ENCODE peak calls at places on chromosomes 16 and 17, in seven cellular contexts. One of them, this sample, is unnamed.

GRCh38 chr17:74513987-74514631 is 17.2 kb downstream of the CD300LB start:
- DNase-seq in brain microvascular endothelial cell: peak; percentile 18
- DNase-seq in heart left ventricle: no peak
- DNase-seq in A549: peak; percentile 55
- DNase-seq in coronary artery: no peak
- DNase-seq in fibroblast of mammary gland: peak; percentile 65
- DNase-seq in uterus: no peak
- DNase-seq in this sample: peak; percentile 34

GRCh38 chr16:28478511-28479180 is 6.5 kb upstream of the NPIPB7 start:
- DNase-seq in brain microvascular endothelial cell: no peak
- DNase-seq in uterus: no peak
- DNase-seq in coronary artery: no peak
- DNase-seq in heart left ventricle: no peak
- DNase-seq in fibroblast of mammary gland: no peak
- DNase-seq in A549: no peak
- DNase-seq in this sample: no peak

GRCh38 chr16:48139517-48139916 is 16.3 kb downstream of the ABCC12 start:
- DNase-seq in brain microvascular endothelial cell: no peak
- DNase-seq in A549: no peak
- DNase-seq in coronary artery: no peak
- DNase-seq in uterus: no peak
- DNase-seq in heart left ventricle: no peak
- DNase-seq in fibroblast of mammary gland: no peak
- DNase-seq in this sample: no peak

GRCh38 chr16:66304961-66305360 is 61.5 kb upstream of the CDH5 start:
- DNase-seq in coronary artery: peak; percentile 8
- DNase-seq in heart left ventricle: no peak
- DNase-seq in uterus: no peak
- DNase-seq in fibroblast of mammary gland: no peak
- DNase-seq in A549: no peak
- DNase-seq in brain microvascular endothelial cell: no peak
- DNase-seq in this sample: no peak

GRCh38 chr17:16304832-16305231 is 48.4 kb downstream of the CENPV start:
- DNase-seq in coronary artery: no peak
- DNase-seq in heart left ventricle: no peak
- DNase-seq in A549: no peak
- DNase-seq in brain microvascular endothelial cell: peak; percentile 43
- DNase-seq in fibroblast of mammary gland: peak; percentile 51
- DNase-seq in uterus: no peak
- DNase-seq in this sample: peak; percentile 15

GRCh38 chr17:4520881-4521600 is 22.4 kb downstream of the SPNS2 start:
- DNase-seq in A549: no peak
- DNase-seq in heart left ventricle: peak; percentile 68
- DNase-seq in uterus: no peak
- DNase-seq in coronary artery: no peak
- DNase-seq in brain microvascular endothelial cell: no peak
- DNase-seq in fibroblast of mammary gland: no peak
- DNase-seq in this sample: peak; percentile 29

GRCh38 chr16:78227855-78228254 is 128.4 kb downstream of the WWOX start:
- DNase-seq in A549: no peak
- DNase-seq in brain microvascular endothelial cell: no peak
- DNase-seq in heart left ventricle: no peak
- DNase-seq in uterus: no peak
- DNase-seq in coronary artery: no peak
- DNase-seq in fibroblast of mammary gland: no peak
- DNase-seq in this sample: no peak

GRCh38 chr17:32350662-32351418 is 883 bp downstream of the ZNF207 start:
- DNase-seq in coronary artery: no peak
- DNase-seq in uterus: no peak
- DNase-seq in brain microvascular endothelial cell: peak; percentile 37
- DNase-seq in heart left ventricle: no peak
- DNase-seq in A549: no peak
- DNase-seq in fibroblast of mammary gland: peak; percentile 70
- DNase-seq in this sample: peak; percentile 82

GRCh38 chr17:75404739-75405364 is 626 bp downstream of the GRB2 start:
- DNase-seq in A549: peak; percentile 58
- DNase-seq in fibroblast of mammary gland: peak; percentile 45
- DNase-seq in brain microvascular endothelial cell: no peak
- DNase-seq in heart left ventricle: peak; percentile 34
- DNase-seq in uterus: peak; percentile 43
- DNase-seq in coronary artery: peak; percentile 78
- DNase-seq in this sample: peak; percentile 31

GRCh38 chr17:6948562-6948961 is 47.3 kb upstream of the ALOX12 start:
- DNase-seq in A549: no peak
- DNase-seq in brain microvascular endothelial cell: no peak
- DNase-seq in fibroblast of mammary gland: no peak
- DNase-seq in coronary artery: no peak
- DNase-seq in uterus: no peak
- DNase-seq in heart left ventricle: no peak
- DNase-seq in this sample: no peak

GRCh38 chr17:72122668-72123495 is 2.1 kb downstream of the SOX9 start:
- DNase-seq in brain microvascular endothelial cell: no peak
- DNase-seq in A549: no peak
- DNase-seq in uterus: no peak
- DNase-seq in heart left ventricle: no peak
- DNase-seq in coronary artery: no peak
- DNase-seq in fibroblast of mammary gland: peak; percentile 26
- DNase-seq in this sample: peak; percentile 37

GRCh38 chr17:82216301-82217119 is 3.9 kb upstream of the CCDC57 start:
- DNase-seq in fibroblast of mammary gland: peak; percentile 85
- DNase-seq in coronary artery: peak; percentile 86
- DNase-seq in uterus: peak; percentile 32
- DNase-seq in A549: no peak
- DNase-seq in heart left ventricle: peak; percentile 82
- DNase-seq in brain microvascular endothelial cell: no peak
- DNase-seq in this sample: peak; percentile 87
- H3K4me3 ChIP-seq in fibroblast of mammary gland: no peak overlapping the region
- H3K4me3 ChIP-seq in coronary artery: no peak overlapping the region
- H3K4me3 ChIP-seq in uterus: no peak overlapping the region
- H3K4me3 ChIP-seq in A549: no peak overlapping the region
- H3K4me3 ChIP-seq in heart left ventricle: no peak overlapping the region
- H3K4me3 ChIP-seq in brain microvascular endothelial cell: no peak overlapping the region
- H3K4me3 ChIP-seq in this sample: no peak overlapping the region

GRCh38 chr16:79898703-79899102 is 298.2 kb upstream of the MAF start:
- DNase-seq in A549: no peak
- DNase-seq in fibroblast of mammary gland: no peak
- DNase-seq in heart left ventricle: no peak
- DNase-seq in uterus: no peak
- DNase-seq in brain microvascular endothelial cell: no peak
- DNase-seq in coronary artery: no peak
- DNase-seq in this sample: no peak

GRCh38 chr16:79901522-79901921 is 301.0 kb upstream of the MAF start:
- DNase-seq in coronary artery: no peak
- DNase-seq in A549: no peak
- DNase-seq in fibroblast of mammary gland: no peak
- DNase-seq in brain microvascular endothelial cell: no peak
- DNase-seq in uterus: no peak
- DNase-seq in heart left ventricle: no peak
- DNase-seq in this sample: no peak

GRCh38 chr16:79897087-79897443 is 296.5 kb upstream of the MAF start:
- DNase-seq in A549: no peak
- DNase-seq in coronary artery: no peak
- DNase-seq in uterus: no peak
- DNase-seq in brain microvascular endothelial cell: no peak
- DNase-seq in heart left ventricle: no peak
- DNase-seq in fibroblast of mammary gland: no peak
- DNase-seq in this sample: no peak

GRCh38 chr16:79897444-79898146 is 297.1 kb upstream of the MAF start:
- DNase-seq in fibroblast of mammary gland: peak; percentile 36
- DNase-seq in heart left ventricle: no peak
- DNase-seq in A549: no peak
- DNase-seq in brain microvascular endothelial cell: peak; percentile 82
- DNase-seq in coronary artery: no peak
- DNase-seq in uterus: peak; percentile 34
- DNase-seq in this sample: no peak

GRCh38 chr16:79899316-79900110 is 299.0 kb upstream of the MAF start:
- DNase-seq in brain microvascular endothelial cell: no peak
- DNase-seq in fibroblast of mammary gland: no peak
- DNase-seq in A549: no peak
- DNase-seq in heart left ventricle: no peak
- DNase-seq in coronary artery: no peak
- DNase-seq in uterus: no peak
- DNase-seq in this sample: no peak
- TF ChIP-seq CTCF in brain microvascular endothelial cell: peak; percentile 6
- TF ChIP-seq CTCF in fibroblast of mammary gland: no peak
- TF ChIP-seq CTCF in A549: no peak
- TF ChIP-seq CTCF in heart left ventricle: no peak
- TF ChIP-seq CTCF in coronary artery: no peak
- TF ChIP-seq CTCF in uterus: no peak
- TF ChIP-seq CTCF in this sample: no peak

DNA sequence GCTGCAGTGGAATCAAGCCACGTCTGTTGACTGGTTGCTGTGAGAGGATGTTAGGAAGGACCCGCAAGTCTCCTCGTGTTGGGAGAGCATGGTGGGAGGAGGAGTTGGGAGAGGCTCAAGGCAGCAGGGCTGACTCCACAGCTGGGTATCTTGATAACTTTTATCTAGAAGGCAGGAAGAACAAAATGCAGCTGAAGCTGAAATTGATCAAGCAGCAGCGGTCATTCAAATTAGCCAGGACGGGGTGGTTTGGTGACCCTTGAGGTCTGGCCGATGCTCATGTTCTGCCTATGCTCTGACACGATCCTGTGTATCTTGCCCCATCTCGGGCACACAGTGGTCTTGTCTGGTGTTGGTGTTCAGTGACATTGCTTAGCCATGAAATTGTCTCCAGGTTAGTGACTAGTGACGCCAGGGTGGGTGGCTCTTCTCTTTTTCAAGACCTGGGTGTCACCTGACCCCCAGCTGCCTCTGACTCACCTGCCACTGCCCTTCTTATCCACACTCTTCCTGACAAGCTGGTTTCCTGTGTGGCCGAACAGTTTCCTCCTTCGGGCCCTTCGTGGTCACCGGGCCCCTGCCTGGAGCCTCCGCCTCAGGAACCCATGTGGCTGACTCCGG is 19.1 kb downstream of the NPTX1 start:
- DNase-seq in coronary artery: no peak
- DNase-seq in brain microvascular endothelial cell: no peak
- DNase-seq in fibroblast of mammary gland: no peak
- DNase-seq in heart left ventricle: no peak
- DNase-seq in A549: no peak
- DNase-seq in uterus: no peak
- DNase-seq in this sample: no peak
- H3K4me3 ChIP-seq in coronary artery: no peak overlapping the region
- H3K4me3 ChIP-seq in brain microvascular endothelial cell: no peak overlapping the region
- H3K4me3 ChIP-seq in fibroblast of mammary gland: no peak overlapping the region
- H3K4me3 ChIP-seq in heart left ventricle: no peak overlapping the region
- H3K4me3 ChIP-seq in A549: no peak overlapping the region
- H3K4me3 ChIP-seq in uterus: no peak overlapping the region
- H3K4me3 ChIP-seq in this sample: no peak overlapping the region

GRCh38 chr17:47620503-47621245 is 29.0 kb upstream of the KPNB1 start:
- DNase-seq in heart left ventricle: no peak
- DNase-seq in fibroblast of mammary gland: no peak
- DNase-seq in coronary artery: no peak
- DNase-seq in uterus: no peak
- DNase-seq in A549: no peak
- DNase-seq in brain microvascular endothelial cell: no peak
- DNase-seq in this sample: no peak
- TF ChIP-seq CTCF in heart left ventricle: no peak
- TF ChIP-seq CTCF in fibroblast of mammary gland: no peak
- TF ChIP-seq CTCF in coronary artery: no peak
- TF ChIP-seq CTCF in uterus: no peak
- TF ChIP-seq CTCF in A549: no peak
- TF ChIP-seq CTCF in brain microvascular endothelial cell: no peak
- TF ChIP-seq CTCF in this sample: no peak

DNA sequence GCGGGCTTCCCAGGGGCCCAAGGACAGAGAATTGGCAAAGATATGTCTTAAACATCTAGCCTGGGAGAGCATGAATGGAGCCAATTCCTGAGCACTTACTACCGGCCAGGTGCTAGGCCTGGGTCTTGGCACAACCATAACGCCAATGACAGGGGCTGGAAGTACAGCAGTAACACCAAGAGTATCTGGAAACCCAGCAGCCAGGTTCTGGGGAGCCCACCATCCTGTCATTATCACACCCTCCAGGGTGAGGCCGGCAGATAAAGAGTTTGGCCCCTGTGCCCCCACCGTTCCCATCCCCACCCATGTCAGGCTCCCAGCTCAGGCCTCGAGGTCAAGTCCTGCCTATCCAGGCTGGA is 512 bp upstream of the TMC8 start:
- DNase-seq in A549: no peak
- DNase-seq in brain microvascular endothelial cell: no peak
- DNase-seq in uterus: no peak
- DNase-seq in heart left ventricle: no peak
- DNase-seq in fibroblast of mammary gland: no peak
- DNase-seq in coronary artery: no peak
- DNase-seq in this sample: no peak
- H3K4me3 ChIP-seq in A549: no peak overlapping the region
- H3K4me3 ChIP-seq in brain microvascular endothelial cell: no peak overlapping the region
- H3K4me3 ChIP-seq in uterus: no peak overlapping the region
- H3K4me3 ChIP-seq in heart left ventricle: no peak overlapping the region
- H3K4me3 ChIP-seq in fibroblast of mammary gland: no peak overlapping the region
- H3K4me3 ChIP-seq in coronary artery: no peak overlapping the region
- H3K4me3 ChIP-seq in this sample: no peak overlapping the region

GRCh38 chr17:50148226-50149098 is 2.0 kb downstream of the PPP1R9B start:
- DNase-seq in A549: peak; percentile 86
- DNase-seq in coronary artery: no peak
- DNase-seq in fibroblast of mammary gland: no peak
- DNase-seq in brain microvascular endothelial cell: no peak
- DNase-seq in heart left ventricle: peak; percentile 60
- DNase-seq in uterus: peak; percentile 65
- DNase-seq in this sample: peak; percentile 36
- TF ChIP-seq CTCF in A549: no peak
- TF ChIP-seq CTCF in coronary artery: no peak
- TF ChIP-seq CTCF in fibroblast of mammary gland: no peak
- TF ChIP-seq CTCF in brain microvascular endothelial cell: peak; percentile 45
- TF ChIP-seq CTCF in heart left ventricle: no peak
- TF ChIP-seq CTCF in uterus: no peak
- TF ChIP-seq CTCF in this sample: peak; percentile 31

DNA sequence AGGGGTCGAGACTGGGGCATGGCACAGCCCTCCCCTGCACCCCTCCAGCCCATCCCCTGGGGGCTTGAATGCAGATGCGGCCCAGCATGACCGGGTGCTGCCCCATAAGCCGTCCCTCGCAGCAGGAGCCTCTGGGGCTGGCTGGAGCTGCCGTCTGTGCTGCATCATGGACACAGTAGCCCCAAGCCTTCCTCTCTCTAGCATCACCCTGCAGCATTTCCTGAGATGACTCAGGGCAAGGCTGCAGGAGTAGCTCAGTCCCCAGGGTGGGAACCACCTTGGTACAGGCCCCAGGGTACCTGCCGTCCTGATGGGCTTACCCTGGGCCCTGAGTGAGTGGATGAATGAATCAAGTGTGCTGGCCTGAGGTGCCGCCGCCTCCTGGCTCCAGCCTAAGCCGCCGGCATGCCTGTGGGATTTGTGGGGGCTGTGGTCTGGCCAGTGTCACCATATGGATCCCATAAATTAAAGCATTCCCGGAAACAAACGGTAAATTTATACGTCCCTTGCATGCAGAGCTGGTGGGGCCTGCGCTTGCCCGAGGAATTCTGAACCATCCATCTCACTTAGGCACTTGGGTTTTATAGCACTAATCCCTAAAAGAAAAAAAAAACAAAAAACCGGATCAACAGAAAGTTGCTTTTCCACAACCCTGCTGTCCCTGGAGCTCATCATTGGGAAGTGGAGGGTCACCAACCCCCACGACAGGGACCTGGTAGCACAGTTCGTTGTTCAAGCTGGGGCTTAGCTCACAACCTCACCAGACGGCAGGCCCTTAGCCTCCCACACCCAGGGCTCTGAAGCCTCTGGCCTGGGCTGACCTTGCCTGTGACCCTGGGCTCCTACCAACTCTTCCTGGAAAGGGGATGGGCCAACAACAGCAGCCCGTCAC is 242.6 kb upstream of the CIBAR2 start:
- DNase-seq in brain microvascular endothelial cell: peak; percentile 67
- DNase-seq in heart left ventricle: no peak
- DNase-seq in uterus: no peak
- DNase-seq in coronary artery: no peak
- DNase-seq in fibroblast of mammary gland: peak; percentile 74
- DNase-seq in A549: no peak
- DNase-seq in this sample: peak; percentile 44
- H3K4me3 ChIP-seq in brain microvascular endothelial cell: no peak overlapping the region
- H3K4me3 ChIP-seq in heart left ventricle: no peak overlapping the region
- H3K4me3 ChIP-seq in uterus: no peak overlapping the region
- H3K4me3 ChIP-seq in coronary artery: no peak overlapping the region
- H3K4me3 ChIP-seq in fibroblast of mammary gland: no peak overlapping the region
- H3K4me3 ChIP-seq in A549: no peak overlapping the region
- H3K4me3 ChIP-seq in this sample: no peak overlapping the region